ENCODE peak calls at places on chromosomes 7 and 10, in five cellular contexts. One of them, this sample, is unnamed.

GRCh38 chr7:1887251-1887650 is 217.2 kb downstream of the ELFN1 start:
- DNase-seq in coronary artery: no peak
- DNase-seq in ovary: no peak
- DNase-seq in OCI-LY7: no peak
- DNase-seq in ascending aorta: no peak
- DNase-seq in this sample: no peak

GRCh38 chr7:95684037-95684436 is 87.7 kb upstream of the PDK4 start:
- DNase-seq in ascending aorta: no peak
- DNase-seq in OCI-LY7: no peak
- DNase-seq in coronary artery: no peak
- DNase-seq in ovary: no peak
- DNase-seq in this sample: no peak

GRCh38 chr10:70222340-70222794 is 10.9 kb downstream of the PPA1 start:
- DNase-seq in OCI-LY7: no peak
- DNase-seq in ovary: no peak
- DNase-seq in coronary artery: no peak
- DNase-seq in ascending aorta: no peak
- DNase-seq in this sample: no peak

GRCh38 chr7:111990597-111990996 is 215.6 kb downstream of the DOCK4 start:
- DNase-seq in coronary artery: no peak
- DNase-seq in OCI-LY7: no peak
- DNase-seq in ascending aorta: no peak
- DNase-seq in ovary: no peak
- DNase-seq in this sample: no peak

GRCh38 chr7:130071701-130072622 is 1.6 kb downstream of the KLHDC10 start:
- DNase-seq in OCI-LY7: peak
- DNase-seq in ovary: peak
- DNase-seq in ascending aorta: no peak
- DNase-seq in coronary artery: no peak
- DNase-seq in this sample: peak

GRCh38 chr10:55750458-55750857 is 610.6 kb downstream of the ZWINT start:
- DNase-seq in coronary artery: no peak
- DNase-seq in ascending aorta: no peak
- DNase-seq in ovary: no peak
- DNase-seq in OCI-LY7: no peak
- DNase-seq in this sample: no peak

GRCh38 chr10:681670-682318 is 7.7 kb downstream of the DIP2C start:
- DNase-seq in coronary artery: no peak
- DNase-seq in ovary: no peak
- DNase-seq in OCI-LY7: no peak
- DNase-seq in ascending aorta: no peak
- DNase-seq in this sample: no peak

GRCh38 chr7:4566714-4567113 is 115.4 kb upstream of the FOXK1 start:
- DNase-seq in OCI-LY7: no peak
- DNase-seq in ovary: no peak
- DNase-seq in coronary artery: no peak
- DNase-seq in ascending aorta: no peak
- DNase-seq in this sample: no peak

GRCh38 chr7:41875513-41875912 is 172.6 kb upstream of the INHBA start:
- DNase-seq in ascending aorta: no peak
- DNase-seq in OCI-LY7: no peak
- DNase-seq in ovary: no peak
- DNase-seq in coronary artery: no peak
- DNase-seq in this sample: no peak

GRCh38 chr10:99560277-99561126 is 27.8 kb downstream of the NKX2-3 start:
- DNase-seq in coronary artery: no peak
- DNase-seq in OCI-LY7: peak
- DNase-seq in ascending aorta: no peak
- DNase-seq in ovary: no peak
- DNase-seq in this sample: peak

DNA sequence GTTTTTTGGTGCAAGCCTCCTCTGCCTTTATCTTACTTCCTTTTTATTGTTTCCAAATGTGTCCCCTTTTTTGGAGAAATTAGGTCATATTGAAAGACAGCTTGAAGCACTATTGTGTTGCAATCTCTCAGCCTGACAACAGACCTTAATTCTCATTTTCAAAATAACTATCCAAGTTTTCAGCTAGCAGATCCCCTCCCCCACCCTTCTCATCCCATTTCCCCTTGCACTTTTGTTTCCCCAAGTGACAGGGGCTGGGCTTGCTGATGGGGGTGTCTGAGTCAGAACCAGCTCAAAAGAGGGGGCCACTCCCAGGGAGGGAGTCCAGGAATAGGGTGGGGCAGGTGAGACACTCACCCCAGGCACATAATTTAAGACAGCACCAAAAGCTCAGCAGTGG is 75.3 kb downstream of the MKI67 start:
- DNase-seq in coronary artery: no peak
- DNase-seq in ascending aorta: no peak
- DNase-seq in ovary: peak
- DNase-seq in OCI-LY7: no peak
- DNase-seq in this sample: no peak
- H3K27ac ChIP-seq in coronary artery: no peak
- H3K27ac ChIP-seq in ascending aorta: peak
- H3K27ac ChIP-seq in ovary: no peak
- H3K27ac ChIP-seq in OCI-LY7: no peak
- H3K27ac ChIP-seq in this sample: no peak

GRCh38 chr10:132064771-132065437 is 842 bp upstream of the JAKMIP3 start:
- DNase-seq in ascending aorta: no peak
- DNase-seq in ovary: no peak
- DNase-seq in coronary artery: peak
- DNase-seq in OCI-LY7: no peak
- DNase-seq in this sample: no peak
- H3K4me3 ChIP-seq in ascending aorta: peak
- H3K4me3 ChIP-seq in ovary: no peak
- H3K4me3 ChIP-seq in coronary artery: peak
- H3K4me3 ChIP-seq in OCI-LY7: no peak
- H3K4me3 ChIP-seq in this sample: no peak

GRCh38 chr7:103048833-103049232 is 25.8 kb downstream of the FBXL13 start:
- DNase-seq in ascending aorta: no peak
- DNase-seq in ovary: no peak
- DNase-seq in OCI-LY7: peak
- DNase-seq in coronary artery: no peak
- DNase-seq in this sample: no peak

GRCh38 chr7:103051520-103051919 is 23.1 kb downstream of the FBXL13 start:
- DNase-seq in ovary: no peak
- DNase-seq in OCI-LY7: no peak
- DNase-seq in ascending aorta: no peak
- DNase-seq in coronary artery: no peak
- DNase-seq in this sample: no peak
- TF ChIP-seq CTCF in ovary: no peak
- TF ChIP-seq CTCF in OCI-LY7: no peak
- TF ChIP-seq CTCF in ascending aorta: no peak
- TF ChIP-seq CTCF in coronary artery: no peak
- TF ChIP-seq CTCF in this sample: no peak

GRCh38 chr10:98269435-98269912 is 1.5 kb upstream of the LOXL4 start:
- DNase-seq in coronary artery: peak
- DNase-seq in ovary: peak
- DNase-seq in OCI-LY7: no peak
- DNase-seq in ascending aorta: peak
- DNase-seq in this sample: no peak

GRCh38 chr10:98270026-98270740 is 2.2 kb upstream of the LOXL4 start:
- DNase-seq in ovary: no peak
- DNase-seq in ascending aorta: no peak
- DNase-seq in OCI-LY7: no peak
- DNase-seq in coronary artery: no peak
- DNase-seq in this sample: no peak

GRCh38 chr10:98267069-98267893 is 713 bp downstream of the LOXL4 start:
- DNase-seq in OCI-LY7: no peak
- DNase-seq in ovary: peak
- DNase-seq in coronary artery: peak
- DNase-seq in ascending aorta: no peak
- DNase-seq in this sample: no peak

GRCh38 chr10:98267894-98268693 is at the start of gene LOXL4:
- DNase-seq in coronary artery: peak
- DNase-seq in ovary: peak
- DNase-seq in ascending aorta: no peak
- DNase-seq in OCI-LY7: peak
- DNase-seq in this sample: peak

GRCh38 chr10:98268694-98269386 is 846 bp upstream of the LOXL4 start:
- DNase-seq in ascending aorta: no peak
- DNase-seq in OCI-LY7: no peak
- DNase-seq in coronary artery: no peak
- DNase-seq in ovary: peak
- DNase-seq in this sample: no peak
- H3K27ac ChIP-seq in ascending aorta: peak
- H3K27ac ChIP-seq in OCI-LY7: no peak
- H3K27ac ChIP-seq in coronary artery: peak
- H3K27ac ChIP-seq in ovary: no peak
- H3K27ac ChIP-seq in this sample: no peak

This sample was measured in DND-41.